ENCODE peak calls at places on chromosomes 1 and 21, in eight cellular contexts. O is fibroblast of pulmonary artery; U is effector memory CD4-positive, alpha-beta T cell; X is RWPE1; Z is ecto neural progenitor cell; N is amygdala; L is Right ventricle myocardium superior; I is mammary epithelial cell. G is an unnamed sample.

GRCh38 chr21:35861656-35862055 is 198.7 kb downstream of the SETD4 start:
- DNase-seq in O (no peak), U (no peak), X (no peak), Z (no peak), N (no peak), L (no peak), I (no peak), G (no peak)

GRCh38 chr1:8889925-8890785 is 11.7 kb upstream of the ENO1 start:
- DNase-seq in O (peak), U (no peak), X (peak), Z (no peak), N (peak), L (peak), I (peak), G (peak)

GRCh38 chr1:117051224-117052064 is 8.7 kb upstream of the TTF2 start:
- DNase-seq in O (peak), U (no peak), X (peak), Z (no peak), N (no peak), L (no peak), I (peak), G (peak)

GRCh38 chr1:201295861-201296260 is 12.6 kb downstream of the PKP1 start:
- DNase-seq in O (peak), U (no peak), X (peak), Z (no peak), N (no peak), L (no peak), I (peak), G (peak)

GRCh38 chr1:179366093-179366800 is 476 bp downstream of the AXDND1 start:
- DNase-seq in O (peak), U (no peak), X (no peak), Z (no peak), N (no peak), L (no peak), I (no peak), G (no peak)

GRCh38 chr1:44811714-44812151 is 3.4 kb downstream of the BTBD19 start:
- DNase-seq in O (peak), U (no peak), X (no peak), Z (peak), N (no peak), L (peak), I (no peak), G (no peak)

GRCh38 chr1:29549001-29549400 is 312.7 kb downstream of the PTPRU start:
- DNase-seq in O (no peak), U (no peak), X (no peak), Z (peak), N (no peak), L (no peak), I (no peak), G (no peak)

GRCh38 chr1:52460686-52461085 is 56.3 kb downstream of the PRPF38A start:
- DNase-seq in O (peak), U (no peak), X (peak), Z (no peak), N (no peak), L (no peak), I (peak), G (peak)

GRCh38 chr1:220893701-220894024 is 14.4 kb downstream of the HLX start:
- DNase-seq in O (no peak), U (no peak), X (no peak), Z (no peak), N (no peak), L (no peak), I (no peak), G (no peak)

GRCh38 chr1:231643333-231644237 is 17.0 kb downstream of the DISC1 start:
- DNase-seq in O (no peak), U (no peak), X (no peak), Z (no peak), N (no peak), L (no peak), I (no peak), G (no peak)

GRCh38 chr1:228059536-228060457 is 22.7 kb upstream of the ARF1 start:
- DNase-seq in O (peak), U (peak), X (peak), Z (peak), N (no peak), L (peak), I (peak), G (peak)

GRCh38 chr1:192115000-192115399 is 43.3 kb upstream of the RGS18 start:
- DNase-seq in O (no peak), U (no peak), X (no peak), Z (no peak), N (no peak), L (no peak), I (no peak), G (no peak)

GRCh38 chr1:61313906-61314422 is 231.6 kb downstream of the NFIA start:
- DNase-seq in O (no peak), U (no peak), X (no peak), Z (no peak), N (no peak), L (no peak), I (no peak), G (no peak)

GRCh38 chr1:51877434-51878306 is 857 bp downstream of the NRDC start:
- DNase-seq in O (peak), U (no peak), X (peak), Z (no peak), N (no peak), L (no peak), I (peak), G (peak)

GRCh38 chr1:17575786-17576584 is 36.5 kb downstream of the ARHGEF10L start:
- DNase-seq in O (no peak), U (no peak), X (no peak), Z (no peak), N (no peak), L (no peak), I (no peak), G (no peak)

GRCh38 chr1:46812065-46812750 is 13.4 kb downstream of the CYP4B1 start:
- DNase-seq in O (no peak), U (no peak), X (no peak), Z (no peak), N (no peak), L (no peak), I (no peak), G (no peak)

GRCh38 chr1:169196566-169196965 is 90.1 kb downstream of the ATP1B1 start:
- DNase-seq in O (no peak), U (no peak), X (no peak), Z (no peak), N (no peak), L (no peak), I (no peak), G (no peak)

GRCh38 chr1:162200096-162200847 is 130.8 kb downstream of the NOS1AP start:
- DNase-seq in O (no peak), U (no peak), X (no peak), Z (no peak), N (no peak), L (no peak), I (no peak), G (no peak)

GRCh38 chr1:12038356-12039140 is 19.2 kb downstream of the MIIP start:
- DNase-seq in O (no peak), U (no peak), X (no peak), Z (no peak), N (no peak), L (no peak), I (no peak), G (no peak)

GRCh38 chr1:94927405-94928175 is 680 bp upstream of the CNN3 start:
- DNase-seq in O (peak), U (no peak), X (no peak), Z (no peak), N (peak), L (no peak), I (peak), G (no peak)

GRCh38 chr1:60746278-60746761 is 336.0 kb upstream of the NFIA start:
- DNase-seq in O (no peak), U (no peak), X (no peak), Z (no peak), N (peak), L (peak), I (no peak), G (no peak)

GRCh38 chr1:39539252-39539790 is 37.3 kb downstream of the PABPC4 start:
- DNase-seq in O (peak), U (no peak), X (peak), Z (peak), N (peak), L (peak), I (peak), G (peak)

GRCh38 chr1:232594018-232594502 is 35.9 kb downstream of the SIPA1L2 start:
- DNase-seq in O (no peak), U (no peak), X (peak), Z (no peak), N (no peak), L (no peak), I (peak), G (peak)

GRCh38 chr1:36128126-36128904 is 3.3 kb upstream of the COL8A2 start:
- DNase-seq in O (no peak), U (no peak), X (no peak), Z (no peak), N (no peak), L (no peak), I (peak), G (peak)

GRCh38 chr1:189787201-189787600 is 690.5 kb downstream of the BRINP3 start:
- DNase-seq in O (peak), U (no peak), X (no peak), Z (no peak), N (no peak), L (no peak), I (no peak), G (no peak)

GRCh38 chr1:152110860-152111514 is 4.3 kb downstream of the TCHH start:
- DNase-seq in O (peak), U (no peak), X (peak), Z (peak), N (no peak), L (peak), I (peak), G (peak)

GRCh38 chr1:115790356-115790755 is 21.8 kb upstream of the CASQ2 start:
- DNase-seq in O (no peak), U (no peak), X (no peak), Z (no peak), N (no peak), L (no peak), I (no peak), G (no peak)

G was measured in foreskin keratinocyte.